ENCODE peak calls at places on chromosome 11, in eight cellular contexts. One of them, this sample, is unnamed.

GRCh38 chr11:123286761-123287160 is 91.7 kb upstream of the CLMP start:
- DNase-seq in RWPE2: no peak
- DNase-seq in lower lobe of right lung: no peak
- DNase-seq in sigmoid colon: no peak
- DNase-seq in stomach: no peak
- DNase-seq in osteoblast: no peak
- DNase-seq in heart right ventricle: no peak
- DNase-seq in hepatocyte: no peak
- DNase-seq in this sample: no peak

GRCh38 chr11:116829525-116830183 is at the start of gene APOC3:
- DNase-seq in RWPE2: no peak
- DNase-seq in lower lobe of right lung: no peak
- DNase-seq in sigmoid colon: peak; percentile 60
- DNase-seq in stomach: no peak
- DNase-seq in osteoblast: peak; percentile 94
- DNase-seq in heart right ventricle: no peak
- DNase-seq in hepatocyte: peak; percentile 80
- DNase-seq in this sample: no peak

GRCh38 chr11:5737672-5738071 is 1.4 kb downstream of the OR56B1 start:
- DNase-seq in RWPE2: no peak
- DNase-seq in lower lobe of right lung: no peak
- DNase-seq in sigmoid colon: no peak
- DNase-seq in stomach: no peak
- DNase-seq in osteoblast: no peak
- DNase-seq in heart right ventricle: no peak
- DNase-seq in hepatocyte: no peak
- DNase-seq in this sample: no peak

GRCh38 chr11:40118780-40119179 is 1340.7 kb downstream of the LRRC4C start:
- DNase-seq in RWPE2: no peak
- DNase-seq in lower lobe of right lung: no peak
- DNase-seq in sigmoid colon: no peak
- DNase-seq in stomach: peak; percentile 41
- DNase-seq in osteoblast: no peak
- DNase-seq in heart right ventricle: no peak
- DNase-seq in hepatocyte: no peak
- DNase-seq in this sample: no peak

GRCh38 chr11:71383461-71383860 is 64.7 kb downstream of the DHCR7 start:
- DNase-seq in RWPE2: no peak
- DNase-seq in lower lobe of right lung: no peak
- DNase-seq in sigmoid colon: no peak
- DNase-seq in stomach: no peak
- DNase-seq in osteoblast: no peak
- DNase-seq in heart right ventricle: no peak
- DNase-seq in hepatocyte: no peak
- DNase-seq in this sample: no peak

GRCh38 chr11:2420502-2421225 is 20.1 kb downstream of the TSSC4 start:
- DNase-seq in RWPE2: no peak
- DNase-seq in lower lobe of right lung: peak; percentile 85
- DNase-seq in sigmoid colon: peak; percentile 87
- DNase-seq in stomach: peak; percentile 77
- DNase-seq in osteoblast: peak; percentile 100
- DNase-seq in heart right ventricle: peak; percentile 83
- DNase-seq in hepatocyte: peak; percentile 90
- DNase-seq in this sample: peak; percentile 14

GRCh38 chr11:45732343-45732742 is 66.9 kb upstream of the CHST1 start:
- DNase-seq in RWPE2: no peak
- DNase-seq in lower lobe of right lung: no peak
- DNase-seq in sigmoid colon: no peak
- DNase-seq in stomach: no peak
- DNase-seq in osteoblast: no peak
- DNase-seq in heart right ventricle: no peak
- DNase-seq in hepatocyte: no peak
- DNase-seq in this sample: no peak

GRCh38 chr11:93476796-93477195 is 66.4 kb downstream of the SMCO4 start:
- DNase-seq in RWPE2: no peak
- DNase-seq in lower lobe of right lung: no peak
- DNase-seq in sigmoid colon: no peak
- DNase-seq in stomach: no peak
- DNase-seq in osteoblast: peak; percentile 94
- DNase-seq in heart right ventricle: no peak
- DNase-seq in hepatocyte: no peak
- DNase-seq in this sample: no peak

GRCh38 chr11:82682003-82682751 is 51.5 kb downstream of the FAM181B start:
- DNase-seq in RWPE2: no peak
- DNase-seq in lower lobe of right lung: no peak
- DNase-seq in sigmoid colon: no peak
- DNase-seq in stomach: no peak
- DNase-seq in osteoblast: peak; percentile 37
- DNase-seq in heart right ventricle: no peak
- DNase-seq in hepatocyte: peak; percentile 77
- DNase-seq in this sample: peak; percentile 18

GRCh38 chr11:15563054-15563453 is 448.3 kb downstream of the INSC start:
- DNase-seq in RWPE2: no peak
- DNase-seq in lower lobe of right lung: no peak
- DNase-seq in sigmoid colon: no peak
- DNase-seq in stomach: no peak
- DNase-seq in osteoblast: no peak
- DNase-seq in heart right ventricle: no peak
- DNase-seq in hepatocyte: no peak
- DNase-seq in this sample: no peak

GRCh38 chr11:15568440-15568839 is 453.7 kb downstream of the INSC start:
- DNase-seq in RWPE2: no peak
- DNase-seq in lower lobe of right lung: no peak
- DNase-seq in sigmoid colon: no peak
- DNase-seq in stomach: no peak
- DNase-seq in osteoblast: no peak
- DNase-seq in heart right ventricle: no peak
- DNase-seq in hepatocyte: no peak
- DNase-seq in this sample: no peak

GRCh38 chr11:15562230-15562629 is 447.5 kb downstream of the INSC start:
- DNase-seq in RWPE2: no peak
- DNase-seq in lower lobe of right lung: no peak
- DNase-seq in sigmoid colon: no peak
- DNase-seq in stomach: no peak
- DNase-seq in osteoblast: peak; percentile 80
- DNase-seq in heart right ventricle: no peak
- DNase-seq in hepatocyte: no peak
- DNase-seq in this sample: no peak

GRCh38 chr11:15569626-15570025 is 454.9 kb downstream of the INSC start:
- DNase-seq in RWPE2: no peak
- DNase-seq in lower lobe of right lung: no peak
- DNase-seq in sigmoid colon: no peak
- DNase-seq in stomach: no peak
- DNase-seq in osteoblast: no peak
- DNase-seq in heart right ventricle: no peak
- DNase-seq in hepatocyte: no peak
- DNase-seq in this sample: no peak

DNA sequence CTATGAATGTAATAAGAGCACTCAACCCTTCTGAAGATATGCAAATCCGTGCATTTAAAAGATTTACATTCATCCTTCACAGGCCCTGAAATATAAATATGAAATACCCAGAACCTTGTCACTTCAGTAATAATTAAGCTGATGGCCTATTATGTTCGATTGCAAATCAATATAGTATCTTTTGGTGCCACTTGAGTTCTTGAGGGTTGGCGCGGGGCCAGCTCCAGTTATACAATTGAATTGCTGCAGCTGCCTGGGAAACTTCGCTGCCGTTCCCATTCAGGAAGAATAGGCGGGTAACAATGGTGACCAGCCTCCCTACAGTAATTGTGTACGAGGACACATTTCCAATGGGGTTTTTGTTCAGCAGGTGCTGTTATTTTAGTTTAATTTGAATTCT is 451.1 kb downstream of the INSC start:
- DNase-seq in RWPE2: no peak
- DNase-seq in lower lobe of right lung: no peak
- DNase-seq in sigmoid colon: no peak
- DNase-seq in stomach: no peak
- DNase-seq in osteoblast: no peak
- DNase-seq in heart right ventricle: peak; percentile 25
- DNase-seq in hepatocyte: no peak
- DNase-seq in this sample: no peak
- TF ChIP-seq CTCF in RWPE2: no peak
- TF ChIP-seq CTCF in lower lobe of right lung: no peak
- TF ChIP-seq CTCF in sigmoid colon: no peak
- TF ChIP-seq CTCF in stomach: no peak
- TF ChIP-seq CTCF in osteoblast: no peak
- TF ChIP-seq CTCF in heart right ventricle: no peak
- TF ChIP-seq CTCF in hepatocyte: no peak
- TF ChIP-seq CTCF in this sample: no peak

GRCh38 chr11:126432525-126432924 is 77.0 kb downstream of the ST3GAL4 start:
- DNase-seq in RWPE2: no peak
- DNase-seq in lower lobe of right lung: no peak
- DNase-seq in sigmoid colon: no peak
- DNase-seq in stomach: no peak
- DNase-seq in osteoblast: no peak
- DNase-seq in heart right ventricle: peak; percentile 45
- DNase-seq in hepatocyte: no peak
- DNase-seq in this sample: no peak
- H3K36me3 ChIP-seq in RWPE2: no peaks in the 10 kb centered on the region
- H3K36me3 ChIP-seq in lower lobe of right lung: no peaks in the 10 kb centered on the region
- H3K36me3 ChIP-seq in sigmoid colon: no peaks in the 10 kb centered on the region
- H3K36me3 ChIP-seq in stomach: no peaks in the 10 kb centered on the region
- H3K36me3 ChIP-seq in osteoblast: no peaks in the 10 kb centered on the region
- H3K36me3 ChIP-seq in heart right ventricle: no peaks in the 10 kb centered on the region
- H3K36me3 ChIP-seq in hepatocyte: no peaks in the 10 kb centered on the region
- H3K36me3 ChIP-seq in this sample: no peaks in the 10 kb centered on the region

DNA sequence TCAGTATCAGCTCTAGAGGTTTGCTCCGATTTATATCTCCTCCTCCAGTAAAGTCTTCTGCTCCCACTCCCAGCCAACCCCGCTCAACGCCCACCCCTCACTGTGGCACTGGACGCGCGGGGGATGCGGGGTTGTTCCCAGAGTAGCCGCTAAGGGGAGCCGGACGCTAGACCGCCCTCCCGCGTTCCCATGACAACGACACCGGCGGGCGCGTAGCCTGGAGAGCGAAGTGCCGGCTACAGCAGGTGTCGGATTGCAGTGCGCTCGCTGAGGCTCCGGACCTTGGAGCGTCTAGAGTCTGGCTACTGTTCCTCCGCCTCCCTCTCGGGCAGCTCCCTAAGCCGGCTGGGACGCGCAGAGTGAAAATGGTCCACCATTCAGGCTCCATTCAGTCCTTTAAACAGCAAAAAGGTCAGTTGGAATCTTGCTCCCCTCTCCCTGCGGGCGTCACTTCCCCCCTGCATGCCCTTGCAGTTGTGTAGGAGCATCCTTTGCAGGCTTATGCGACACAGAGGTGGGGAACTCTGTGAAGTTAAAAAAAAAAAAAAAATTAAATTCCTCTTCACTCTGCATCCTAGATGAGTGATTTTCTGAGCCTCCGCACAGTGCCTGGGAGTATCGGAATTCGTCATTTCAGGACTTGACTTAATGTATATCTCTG is at the start of gene ANO3:
- DNase-seq in RWPE2: peak; percentile 77
- DNase-seq in lower lobe of right lung: peak; percentile 84
- DNase-seq in sigmoid colon: peak; percentile 79
- DNase-seq in stomach: peak; percentile 57
- DNase-seq in osteoblast: peak; percentile 81
- DNase-seq in heart right ventricle: peak; percentile 30
- DNase-seq in hepatocyte: peak; percentile 91
- DNase-seq in this sample: peak; percentile 67
- H3K4me3 ChIP-seq in RWPE2: no peak within 1 kb of the TSS
- H3K4me3 ChIP-seq in lower lobe of right lung: peak within 1 kb of the TSS; percentile 31
- H3K4me3 ChIP-seq in sigmoid colon: peak within 1 kb of the TSS; percentile 27
- H3K4me3 ChIP-seq in stomach: peak within 1 kb of the TSS; percentile 31
- H3K4me3 ChIP-seq in osteoblast: peak within 1 kb of the TSS; percentile 56
- H3K4me3 ChIP-seq in heart right ventricle: no peak within 1 kb of the TSS
- H3K4me3 ChIP-seq in hepatocyte: no peak within 1 kb of the TSS
- H3K4me3 ChIP-seq in this sample: peak within 1 kb of the TSS; percentile 14

DNA sequence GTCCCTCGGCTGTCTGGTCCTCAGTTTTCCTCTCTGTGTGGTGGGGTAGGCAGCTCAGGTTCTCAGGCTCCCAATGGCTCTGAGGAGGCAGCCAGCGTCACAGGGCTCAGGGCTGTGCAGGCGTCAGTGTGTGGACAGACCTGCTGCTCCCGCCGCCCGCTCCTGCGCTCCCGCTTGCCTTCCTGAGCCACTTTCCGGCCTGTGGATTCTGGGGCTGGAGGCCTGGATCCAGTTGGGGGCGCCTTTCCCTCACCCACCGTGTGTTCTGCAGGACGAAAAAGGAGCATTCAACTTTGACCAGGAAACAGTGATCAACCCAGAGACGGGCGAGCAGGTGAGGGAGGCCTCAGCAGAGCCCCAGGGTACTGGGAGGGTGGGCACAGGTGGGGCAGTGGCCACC is 14.7 kb downstream of the DPP3 start:
- DNase-seq in RWPE2: no peak
- DNase-seq in lower lobe of right lung: no peak
- DNase-seq in sigmoid colon: no peak
- DNase-seq in stomach: no peak
- DNase-seq in osteoblast: peak; percentile 71
- DNase-seq in heart right ventricle: no peak
- DNase-seq in hepatocyte: no peak
- DNase-seq in this sample: no peak
- TF ChIP-seq CTCF in RWPE2: no peak
- TF ChIP-seq CTCF in lower lobe of right lung: no peak
- TF ChIP-seq CTCF in sigmoid colon: no peak
- TF ChIP-seq CTCF in stomach: no peak
- TF ChIP-seq CTCF in osteoblast: no peak
- TF ChIP-seq CTCF in heart right ventricle: no peak
- TF ChIP-seq CTCF in hepatocyte: no peak
- TF ChIP-seq CTCF in this sample: no peak

DNA sequence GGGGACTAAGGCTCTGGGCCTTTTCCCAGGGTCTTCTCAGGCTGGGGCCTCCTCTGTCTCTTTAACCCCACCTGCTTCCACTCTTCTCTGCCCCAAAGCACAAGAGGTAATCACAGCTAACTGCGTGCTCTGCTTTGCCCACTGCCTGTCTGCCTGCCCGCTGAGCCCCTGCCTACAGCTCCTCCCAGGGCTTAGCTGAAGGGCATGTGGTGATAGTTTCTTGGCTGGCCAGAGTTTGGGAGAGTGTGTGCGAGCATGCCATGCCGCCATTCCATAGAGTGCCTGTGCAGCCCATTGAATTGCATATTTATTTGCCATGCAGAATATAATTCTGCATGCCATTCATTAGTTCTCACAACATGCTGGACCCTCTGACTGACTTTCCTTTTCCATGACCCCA is 32.5 kb downstream of the PHLDB1 start:
- DNase-seq in RWPE2: no peak
- DNase-seq in lower lobe of right lung: no peak
- DNase-seq in sigmoid colon: no peak
- DNase-seq in stomach: no peak
- DNase-seq in osteoblast: no peak
- DNase-seq in heart right ventricle: no peak
- DNase-seq in hepatocyte: no peak
- DNase-seq in this sample: no peak
- H3K36me3 ChIP-seq in RWPE2: peaks cover 97% of the 10 kb centered on the region
- H3K36me3 ChIP-seq in lower lobe of right lung: peaks cover 94% of the 10 kb centered on the region
- H3K36me3 ChIP-seq in sigmoid colon: peaks cover 70% of the 10 kb centered on the region
- H3K36me3 ChIP-seq in stomach: peaks cover 70% of the 10 kb centered on the region
- H3K36me3 ChIP-seq in osteoblast: peaks cover 94% of the 10 kb centered on the region
- H3K36me3 ChIP-seq in heart right ventricle: peaks cover 19% of the 10 kb centered on the region
- H3K36me3 ChIP-seq in hepatocyte: no peaks in the 10 kb centered on the region
- H3K36me3 ChIP-seq in this sample: peaks cover 8% of the 10 kb centered on the region